ENCODE peak calls at places on chromosomes 6 and 20, in nine cellular contexts. U is CD8-positive, alpha-beta T cell; E is aorta; L is colonic mucosa; Y is AG04449; J is effector memory CD4-positive, alpha-beta T cell; B is fibroblast of the aortic adventitia; F is ascending aorta; W is GM23338. R is an unnamed sample.

GRCh38 chr6:33160728-33161323 is 31.4 kb downstream of the COL11A2 start:
- DNase-seq in F (no peak), L (peak; percentile 87), Y (peak; percentile 19), J (no peak), U (no peak), B (peak; percentile 97), W (peak; percentile 61), E (no peak), R (peak; percentile 38)

GRCh38 chr20:49413677-49414076 is 68.8 kb downstream of the KCNB1 start:
- DNase-seq in U (no peak), W (no peak), B (no peak), L (no peak), Y (no peak), E (no peak), F (no peak), J (no peak), R (no peak)

GRCh38 chr6:108616544-108616943 is 55.8 kb downstream of the FOXO3 start:
- DNase-seq in L (no peak), W (no peak), F (no peak), B (peak; percentile 45), E (no peak), J (no peak), Y (no peak), U (no peak), R (no peak)

GRCh38 chr20:34164569-34164968 is 52.5 kb upstream of the EIF2S2 start:
- DNase-seq in W (no peak), Y (no peak), J (no peak), L (no peak), B (no peak), F (no peak), U (no peak), E (no peak), R (no peak)

GRCh38 chr6:92779758-92780157 is 639.6 kb downstream of the EPHA7 start:
- DNase-seq in U (no peak), E (no peak), W (no peak), L (no peak), J (no peak), Y (no peak), B (peak; percentile 18), F (no peak), R (no peak)

GRCh38 chr20:18191336-18191735 is 53.7 kb downstream of the KAT14 start:
- DNase-seq in W (no peak), U (no peak), F (no peak), Y (no peak), B (no peak), L (no peak), E (no peak), J (no peak), R (no peak)

GRCh38 chr6:161273356-161273751 is 507 bp downstream of the AGPAT4 start:
- DNase-seq in J (peak; percentile 27), U (peak; percentile 76), F (no peak), E (peak; percentile 79), W (no peak), L (no peak), Y (no peak), B (peak; percentile 39), R (no peak)

GRCh38 chr6:3325210-3325609 is 66.5 kb downstream of the PSMG4 start:
- DNase-seq in L (no peak), B (peak; percentile 78), E (no peak), Y (no peak), U (no peak), F (no peak), W (no peak), J (no peak), R (no peak)

GRCh38 chr20:7673841-7674240 is 266.4 kb downstream of the HAO1 start:
- DNase-seq in U (no peak), J (no peak), F (no peak), E (no peak), W (no peak), Y (no peak), L (no peak), B (peak; percentile 92), R (no peak)

GRCh38 chr20:32902456-32903420 is 44.0 kb downstream of the EFCAB8 start:
- DNase-seq in J (peak; percentile 53), U (peak; percentile 71), W (peak; percentile 72), L (peak; percentile 31), F (no peak), B (peak; percentile 56), Y (no peak), E (peak; percentile 81), R (no peak)

GRCh38 chr6:135784493-135784892 is 67.0 kb upstream of the PDE7B start:
- DNase-seq in B (no peak), L (no peak), J (no peak), E (no peak), F (no peak), W (no peak), Y (no peak), U (no peak), R (no peak)

GRCh38 chr6:144580039-144580438 is 294.9 kb downstream of the UTRN start:
- DNase-seq in F (no peak), W (no peak), B (no peak), U (no peak), E (no peak), L (no peak), J (no peak), Y (no peak), R (no peak)

GRCh38 chr6:36848658-36849441 is 9.6 kb upstream of the CPNE5 start:
- DNase-seq in W (peak; percentile 89), B (no peak), L (peak; percentile 84), F (no peak), U (no peak), Y (no peak), J (no peak), E (no peak), R (no peak)

GRCh38 chr6:150544793-150545192 is 54.9 kb upstream of the PLEKHG1 start:
- DNase-seq in Y (no peak), L (no peak), F (no peak), B (no peak), U (no peak), W (no peak), J (no peak), E (no peak), R (no peak)

GRCh38 chr6:97189767-97190166 is 93.2 kb downstream of the MMS22L start:
- DNase-seq in F (no peak), B (peak; percentile 69), J (no peak), W (no peak), Y (peak; percentile 23), L (no peak), U (no peak), E (no peak), R (no peak)

GRCh38 chr20:39623584-39624234 is 661.6 kb downstream of the DHX35 start:
- DNase-seq in W (no peak), B (peak; percentile 2), J (no peak), L (no peak), U (no peak), Y (no peak), F (no peak), E (no peak), R (peak; percentile 30)

GRCh38 chr6:88381289-88381642 is 215.1 kb upstream of the CNR1 start:
- DNase-seq in W (no peak), F (no peak), J (no peak), Y (no peak), E (no peak), B (no peak), L (no peak), U (no peak), R (no peak)

DNA sequence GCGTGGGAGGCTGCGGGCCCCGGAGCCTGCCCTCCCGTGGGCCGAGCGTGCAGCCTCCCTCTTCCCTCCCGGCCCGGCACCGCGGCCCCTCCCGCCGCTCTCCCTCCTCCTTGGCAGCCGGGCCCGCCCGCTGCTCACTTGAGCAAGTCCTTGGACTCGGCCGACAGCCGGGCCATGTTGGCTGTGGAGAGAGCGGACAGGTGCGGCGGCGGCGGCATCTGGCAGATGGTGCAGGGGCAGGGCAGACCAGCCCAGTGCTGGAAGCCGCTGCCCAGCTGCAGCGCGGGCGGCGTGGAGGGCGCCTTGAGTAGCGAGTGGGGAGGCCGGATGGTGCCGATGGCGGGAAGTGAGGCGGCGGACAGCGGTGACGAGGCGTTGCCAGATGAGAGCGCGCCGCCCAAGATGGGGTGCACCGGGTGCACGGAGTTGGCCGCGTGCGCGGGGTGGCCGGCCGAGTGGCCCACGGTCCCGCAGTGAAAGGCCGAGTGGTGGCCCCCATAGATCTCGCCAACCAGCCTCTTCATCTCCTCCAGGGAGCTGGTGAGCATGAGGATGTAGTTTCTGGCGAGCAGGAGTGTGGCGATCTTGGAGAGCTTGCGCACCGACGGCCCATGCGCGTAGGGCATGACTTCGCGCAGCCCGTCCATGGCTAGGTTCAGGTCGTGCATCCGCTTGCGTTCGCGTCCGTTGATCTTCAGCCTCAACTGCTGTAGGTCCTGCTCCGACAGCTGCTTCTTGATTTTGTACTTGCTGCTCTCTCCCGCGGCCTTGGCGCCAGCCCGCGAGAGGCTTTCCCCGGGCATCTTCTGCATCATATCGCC is 766 bp downstream of the OLIG3 start:
- DNase-seq in E (no peak), B (no peak), W (peak; percentile 75), F (no peak), U (no peak), J (no peak), Y (no peak), L (peak; percentile 41), R (no peak)
- H3K4me3 ChIP-seq in E (no peak overlapping the region), B (no peak overlapping the region), W (peak overlapping the region; percentile 72), F (peak overlapping the region; percentile 21), U (peak overlapping the region; percentile 7), J (no peak overlapping the region), Y (no peak overlapping the region), L (no peak overlapping the region), R (no peak overlapping the region)

GRCh38 chr6:13673368-13673767 is 38.3 kb downstream of the RANBP9 start:
- DNase-seq in J (no peak), F (no peak), L (no peak), W (no peak), E (no peak), U (no peak), Y (no peak), B (no peak), R (no peak)
- H3K4me3 ChIP-seq in J (no peak overlapping the region), F (no peak overlapping the region), L (no peak overlapping the region), W (no peak overlapping the region), E (no peak overlapping the region), U (no peak overlapping the region), Y (no peak overlapping the region), B (no peak overlapping the region), R (no peak overlapping the region)

DNA sequence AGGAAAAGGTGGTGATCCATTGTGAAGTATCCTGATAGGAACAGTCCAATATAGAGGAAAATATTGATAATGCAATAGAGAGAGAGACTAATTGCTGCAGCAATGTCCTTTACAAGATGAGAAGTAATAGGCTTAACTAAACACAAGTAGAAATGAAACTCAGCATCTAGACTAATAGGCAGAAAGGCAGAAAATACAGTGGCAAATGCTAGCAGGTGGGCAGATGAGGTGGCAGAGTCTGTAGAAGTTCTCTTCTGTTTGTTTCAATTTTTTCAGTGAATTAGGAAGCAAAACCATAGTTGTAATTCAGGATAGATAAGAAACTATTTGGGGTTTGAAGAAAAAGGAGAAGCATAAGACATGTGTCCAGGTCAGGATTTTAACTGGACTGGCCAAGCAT is 236.7 kb upstream of the HS3ST5 start:
- DNase-seq in E (no peak), L (no peak), F (no peak), J (no peak), U (no peak), Y (no peak), W (no peak), B (no peak), R (no peak)
- H3K4me3 ChIP-seq in E (no peak overlapping the region), L (no peak overlapping the region), F (no peak overlapping the region), J (no peak overlapping the region), U (no peak overlapping the region), Y (no peak overlapping the region), W (no peak overlapping the region), B (no peak overlapping the region), R (no peak overlapping the region)

DNA sequence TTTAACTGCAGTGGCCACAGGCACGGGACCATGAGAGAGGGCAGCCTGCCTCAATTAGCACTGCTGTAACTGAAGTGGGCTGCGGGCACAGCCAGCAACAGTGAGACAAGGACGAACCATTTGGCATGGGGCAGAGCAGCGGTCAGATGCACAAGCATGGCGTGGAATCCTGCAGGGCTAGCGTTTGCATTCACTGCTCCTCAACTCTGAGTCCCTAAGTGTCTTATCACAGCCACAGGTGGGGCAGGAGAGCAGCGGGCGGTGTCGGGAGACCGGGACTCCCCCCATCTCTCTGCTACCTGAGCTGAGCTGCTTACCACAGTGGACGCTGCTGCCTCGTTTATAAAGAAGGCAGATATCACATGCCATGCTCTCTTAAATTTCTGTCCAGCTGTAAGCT is 31.3 kb upstream of the PDE10A start:
- DNase-seq in F (no peak), Y (no peak), U (no peak), W (peak; percentile 55), L (no peak), J (no peak), E (no peak), B (no peak), R (no peak)
- H3K4me3 ChIP-seq in F (no peak overlapping the region), Y (no peak overlapping the region), U (no peak overlapping the region), W (no peak overlapping the region), L (no peak overlapping the region), J (no peak overlapping the region), E (no peak overlapping the region), B (no peak overlapping the region), R (no peak overlapping the region)

R was measured in lower leg skin.